ENCODE peak calls at places on chromosomes 4 and X, in eight cellular contexts. K is SJSA1; G is iris pigment epithelial cell; T is lower lobe of right lung; Y is hippocampal formation; C is OCI-LY7; R is CD8-positive, alpha-beta T cell; N is EH. F is an unnamed sample.

GRCh38 chr4:77854431-77855111 is 8.1 kb upstream of the MRPL1 start:
- DNase-seq in K (no peak), G (no peak), T (no peak), Y (no peak), C (no peak), R (no peak), N (no peak), F (no peak)

GRCh38 chrX:108309144-108309543 is 129.1 kb downstream of the COL4A6 start:
- DNase-seq in K (peak), G (peak), T (no peak), Y (no peak), C (no peak), R (no peak), N (peak), F (no peak)

GRCh38 chr4:19239565-19239964 is 1012.1 kb upstream of the SLIT2 start:
- DNase-seq in K (no peak), G (peak), T (no peak), Y (no peak), C (no peak), R (no peak), N (peak), F (no peak)

GRCh38 chr4:182842991-182843390 is 74.2 kb downstream of the DCTD start:
- DNase-seq in K (no peak), G (no peak), T (no peak), Y (no peak), C (no peak), R (no peak), N (no peak), F (peak)

GRCh38 chrX:150572206-150572605 is 3.8 kb downstream of the MTM1 start:
- DNase-seq in K (peak), G (no peak), T (no peak), Y (no peak), C (no peak), R (no peak), N (no peak), F (no peak)

GRCh38 chrX:38985375-38985774 is 184.1 kb downstream of the MID1IP1 start:
- DNase-seq in K (no peak), G (no peak), T (no peak), Y (peak), C (peak), R (peak), N (peak), F (no peak)

GRCh38 chr4:184748251-184748652 is 14.4 kb upstream of the CENPU start:
- DNase-seq in K (no peak), G (no peak), T (peak), Y (no peak), C (no peak), R (no peak), N (no peak), F (no peak)

GRCh38 chr4:159105761-159106243 is 2.9 kb downstream of the RAPGEF2 start:
- DNase-seq in K (no peak), G (peak), T (no peak), Y (no peak), C (no peak), R (no peak), N (peak), F (no peak)

GRCh38 chrX:110180176-110180927 is 137.5 kb downstream of the AMMECR1 start:
- DNase-seq in K (peak), G (peak), T (no peak), Y (no peak), C (no peak), R (no peak), N (peak), F (no peak)

GRCh38 chrX:108224727-108225455 is 133.3 kb downstream of the ATG4A start:
- DNase-seq in K (peak), G (peak), T (no peak), Y (peak), C (peak), R (no peak), N (peak), F (no peak)

GRCh38 chrX:140163376-140164159 is 198.2 kb upstream of the CXorf66 start:
- DNase-seq in K (no peak), G (peak), T (no peak), Y (no peak), C (no peak), R (no peak), N (no peak), F (no peak)

GRCh38 chr4:1539132-1539755 is 133.0 kb upstream of the NKX1-1 start:
- DNase-seq in K (no peak), G (no peak), T (peak), Y (no peak), C (no peak), R (no peak), N (no peak), F (peak)

GRCh38 chr4:148163011-148163410 is 279.2 kb downstream of the NR3C2 start:
- DNase-seq in K (no peak), G (no peak), T (no peak), Y (no peak), C (no peak), R (no peak), N (no peak), F (no peak)

GRCh38 chrX:77085372-77085771 is 361.8 kb upstream of the FGF16 start:
- DNase-seq in K (no peak), G (no peak), T (no peak), Y (no peak), C (no peak), R (no peak), N (no peak), F (no peak)

GRCh38 chr4:76948441-76949292 is 885 bp upstream of the SEPTIN11 start:
- DNase-seq in K (peak), G (peak), T (peak), Y (peak), C (peak), R (peak), N (peak), F (peak)